ENCODE peak calls at places on chromosomes 16 and 17, in ten cellular contexts. D is WTC11; Y is CD4-positive, CD25-positive, alpha-beta regulatory T cell; E is fibroblast of the conjunctiva; U is nephron progenitor cell; G is hepatic stellate cell; I is tibial nerve; J is amniotic epithelial cell; C is type B pancreatic cell; K is heart left ventricle. H is an unnamed sample.
A peak's percentile ranks its signal among the peaks of the same experiment; 100 is the strongest.

GRCh38 chr16:74700206-74701040 is at the start of gene MLKL:
- DNase-seq in K (peak; percentile 75), Y (peak; percentile 46), D (peak; percentile 57), I (peak; percentile 30), E (no peak), U (no peak), G (peak; percentile 65), C (no peak), J (peak; percentile 6), H (no peak)

GRCh38 chr17:59844884-59845594 is 47.7 kb downstream of the TUBD1 start:
- DNase-seq in I (no peak), D (no peak), C (no peak), E (no peak), U (no peak), J (peak; percentile 75), K (no peak), Y (no peak), G (no peak), H (no peak)

GRCh38 chr17:50865060-50865867 is 890 bp downstream of the TOB1 start:
- DNase-seq in I (no peak), C (peak; percentile 72), D (peak; percentile 73), E (peak; percentile 4), U (peak; percentile 64), K (peak; percentile 58), Y (peak; percentile 66), J (peak; percentile 50), G (no peak), H (no peak)

GRCh38 chr17:65366102-65366844 is 195.2 kb downstream of the AXIN2 start:
- DNase-seq in J (no peak), C (peak; percentile 47), Y (no peak), E (no peak), I (no peak), D (no peak), K (no peak), U (no peak), G (no peak), H (no peak)

GRCh38 chr16:88991813-88992350 is 14.9 kb upstream of the CBFA2T3 start:
- DNase-seq in Y (no peak), I (no peak), D (no peak), K (no peak), E (no peak), C (no peak), J (no peak), U (no peak), G (no peak), H (no peak)

GRCh38 chr16:29806096-29806579 is at the start of gene MAZ:
- DNase-seq in C (no peak), E (no peak), Y (no peak), D (no peak), J (peak; percentile 91), I (no peak), U (peak; percentile 78), G (peak; percentile 89), K (no peak), H (no peak)

GRCh38 chr17:40886090-40886489 is 1.0 kb upstream of the KRT20 start:
- DNase-seq in G (no peak), J (no peak), D (no peak), I (no peak), Y (no peak), C (no peak), K (no peak), U (no peak), E (no peak), H (no peak)

GRCh38 chr16:51524070-51524469 is 373.0 kb upstream of the SALL1 start:
- DNase-seq in D (no peak), C (no peak), U (no peak), E (no peak), G (no peak), Y (no peak), I (no peak), K (no peak), J (no peak), H (no peak)

GRCh38 chr17:17647521-17648178 is 33.6 kb upstream of the RAI1 start:
- DNase-seq in C (no peak), J (no peak), I (no peak), D (no peak), E (no peak), U (no peak), K (peak; percentile 6), Y (no peak), G (no peak), H (no peak)

GRCh38 chr16:83968483-83968865 is 430 bp downstream of the NECAB2 start:
- DNase-seq in E (no peak), J (no peak), C (no peak), Y (no peak), I (no peak), U (peak; percentile 70), K (no peak), G (no peak), D (no peak), H (no peak)